ENCODE peak calls at places on chromosomes 11 and 22, in five cellular contexts. One of them, this sample, is unnamed. For H3K9me3, the result is how much of the 10 kb centered on the place peaks cover.

GRCh38 chr11:95239871-95240648 is 9.1 kb upstream of the SESN3 start:
- DNase-seq in heart left ventricle: no peak
- DNase-seq in CD8-positive, alpha-beta T cell: no peak
- DNase-seq in thoracic aorta: no peak
- DNase-seq in cardiac muscle cell: no peak
- DNase-seq in this sample: no peak

GRCh38 chr11:130181295-130182272 is 22.0 kb downstream of the ST14 start:
- DNase-seq in heart left ventricle: peak
- DNase-seq in CD8-positive, alpha-beta T cell: no peak
- DNase-seq in thoracic aorta: no peak
- DNase-seq in cardiac muscle cell: peak
- DNase-seq in this sample: peak

GRCh38 chr11:9251306-9251705 is 13.8 kb downstream of the DENND5A start:
- DNase-seq in heart left ventricle: no peak
- DNase-seq in CD8-positive, alpha-beta T cell: no peak
- DNase-seq in thoracic aorta: no peak
- DNase-seq in cardiac muscle cell: no peak
- DNase-seq in this sample: no peak

GRCh38 chr11:61273151-61274078 is 21.7 kb downstream of the VWCE start:
- DNase-seq in heart left ventricle: no peak
- DNase-seq in CD8-positive, alpha-beta T cell: no peak
- DNase-seq in thoracic aorta: no peak
- DNase-seq in cardiac muscle cell: no peak
- DNase-seq in this sample: no peak

GRCh38 chr22:37843746-37844089 is 416 bp downstream of the ANKRD54 start:
- DNase-seq in heart left ventricle: no peak
- DNase-seq in CD8-positive, alpha-beta T cell: peak
- DNase-seq in thoracic aorta: no peak
- DNase-seq in cardiac muscle cell: no peak
- DNase-seq in this sample: no peak

GRCh38 chr11:117287668-117288067 is 3.5 kb upstream of the BACE1-AS start:
- DNase-seq in heart left ventricle: no peak
- DNase-seq in CD8-positive, alpha-beta T cell: no peak
- DNase-seq in thoracic aorta: no peak
- DNase-seq in cardiac muscle cell: no peak
- DNase-seq in this sample: no peak

GRCh38 chr22:30777589-30777988 is 82.9 kb downstream of the OSBP2 start:
- DNase-seq in heart left ventricle: no peak
- DNase-seq in CD8-positive, alpha-beta T cell: no peak
- DNase-seq in thoracic aorta: no peak
- DNase-seq in cardiac muscle cell: no peak
- DNase-seq in this sample: no peak

GRCh38 chr11:83241291-83241946 is 44.7 kb downstream of the CCDC90B start:
- DNase-seq in heart left ventricle: no peak
- DNase-seq in CD8-positive, alpha-beta T cell: no peak
- DNase-seq in thoracic aorta: no peak
- DNase-seq in cardiac muscle cell: peak
- DNase-seq in this sample: peak

GRCh38 chr11:67267188-67268035 is 1.1 kb downstream of the GRK2 start:
- DNase-seq in heart left ventricle: no peak
- DNase-seq in CD8-positive, alpha-beta T cell: peak
- DNase-seq in thoracic aorta: no peak
- DNase-seq in cardiac muscle cell: no peak
- DNase-seq in this sample: no peak

GRCh38 chr11:13134886-13135285 is 125.8 kb downstream of the RASSF10 start:
- DNase-seq in heart left ventricle: no peak
- DNase-seq in CD8-positive, alpha-beta T cell: no peak
- DNase-seq in thoracic aorta: no peak
- DNase-seq in cardiac muscle cell: no peak
- DNase-seq in this sample: no peak

GRCh38 chr11:96388891-96389603 is 665 bp downstream of the CCDC82 start:
- DNase-seq in heart left ventricle: no peak
- DNase-seq in CD8-positive, alpha-beta T cell: no peak
- DNase-seq in thoracic aorta: no peak
- DNase-seq in cardiac muscle cell: peak
- DNase-seq in this sample: peak

GRCh38 chr11:43130616-43131015 is 181.2 kb upstream of the API5 start:
- DNase-seq in heart left ventricle: no peak
- DNase-seq in CD8-positive, alpha-beta T cell: no peak
- DNase-seq in thoracic aorta: no peak
- DNase-seq in cardiac muscle cell: peak
- DNase-seq in this sample: no peak

GRCh38 chr11:93005239-93005638 is 35.8 kb downstream of the MTNR1B start:
- DNase-seq in heart left ventricle: no peak
- DNase-seq in CD8-positive, alpha-beta T cell: no peak
- DNase-seq in thoracic aorta: no peak
- DNase-seq in cardiac muscle cell: no peak
- DNase-seq in this sample: peak

GRCh38 chr11:11814614-11815452 is 26.9 kb upstream of the USP47 start:
- DNase-seq in heart left ventricle: no peak
- DNase-seq in CD8-positive, alpha-beta T cell: no peak
- DNase-seq in thoracic aorta: no peak
- DNase-seq in cardiac muscle cell: no peak
- DNase-seq in this sample: no peak

GRCh38 chr11:86069408-86070086 is 663 bp upstream of the PICALM start:
- DNase-seq in heart left ventricle: peak
- DNase-seq in CD8-positive, alpha-beta T cell: no peak
- DNase-seq in thoracic aorta: peak
- DNase-seq in cardiac muscle cell: peak
- DNase-seq in this sample: peak

GRCh38 chr11:44208976-44209603 is 100.8 kb downstream of the ALX4 start:
- DNase-seq in heart left ventricle: no peak
- DNase-seq in CD8-positive, alpha-beta T cell: no peak
- DNase-seq in thoracic aorta: no peak
- DNase-seq in cardiac muscle cell: no peak
- DNase-seq in this sample: no peak

GRCh38 chr11:63821411-63821810 is 8.2 kb downstream of the SPINDOC start:
- DNase-seq in heart left ventricle: no peak
- DNase-seq in CD8-positive, alpha-beta T cell: no peak
- DNase-seq in thoracic aorta: no peak
- DNase-seq in cardiac muscle cell: no peak
- DNase-seq in this sample: no peak

GRCh38 chr11:118791015-118791960 is at the start of gene DDX6:
- DNase-seq in heart left ventricle: peak
- DNase-seq in CD8-positive, alpha-beta T cell: peak
- DNase-seq in thoracic aorta: peak
- DNase-seq in cardiac muscle cell: peak
- DNase-seq in this sample: peak
- TF ChIP-seq CTCF in heart left ventricle: no peak
- TF ChIP-seq CTCF in CD8-positive, alpha-beta T cell: peak
- TF ChIP-seq CTCF in thoracic aorta: peak
- TF ChIP-seq CTCF in cardiac muscle cell: peak
- TF ChIP-seq CTCF in this sample: peak

GRCh38 chr11:78050964-78051831 is 12.5 kb upstream of the THRSP start:
- DNase-seq in heart left ventricle: no peak
- DNase-seq in CD8-positive, alpha-beta T cell: no peak
- DNase-seq in thoracic aorta: no peak
- DNase-seq in cardiac muscle cell: no peak
- DNase-seq in this sample: no peak

GRCh38 chr11:78045851-78046485 is 17.7 kb upstream of the THRSP start:
- DNase-seq in heart left ventricle: peak
- DNase-seq in CD8-positive, alpha-beta T cell: peak
- DNase-seq in thoracic aorta: no peak
- DNase-seq in cardiac muscle cell: peak
- DNase-seq in this sample: no peak

GRCh38 chr11:78046486-78046854 is 17.2 kb upstream of the THRSP start:
- DNase-seq in heart left ventricle: no peak
- DNase-seq in CD8-positive, alpha-beta T cell: no peak
- DNase-seq in thoracic aorta: no peak
- DNase-seq in cardiac muscle cell: no peak
- DNase-seq in this sample: no peak

GRCh38 chr11:78048561-78048960 is 15.1 kb upstream of the THRSP start:
- DNase-seq in heart left ventricle: no peak
- DNase-seq in CD8-positive, alpha-beta T cell: no peak
- DNase-seq in thoracic aorta: no peak
- DNase-seq in cardiac muscle cell: no peak
- DNase-seq in this sample: no peak

GRCh38 chr11:78049348-78049747 is 14.3 kb upstream of the THRSP start:
- DNase-seq in heart left ventricle: no peak
- DNase-seq in CD8-positive, alpha-beta T cell: no peak
- DNase-seq in thoracic aorta: no peak
- DNase-seq in cardiac muscle cell: no peak
- DNase-seq in this sample: no peak
- H3K4me3 ChIP-seq in heart left ventricle: no peak
- H3K4me3 ChIP-seq in CD8-positive, alpha-beta T cell: no peak
- H3K4me3 ChIP-seq in thoracic aorta: no peak
- H3K4me3 ChIP-seq in cardiac muscle cell: no peak
- H3K4me3 ChIP-seq in this sample: no peak

GRCh38 chr11:48354677-48355076 is 11.6 kb downstream of the OR4C5 start:
- DNase-seq in heart left ventricle: no peak
- DNase-seq in CD8-positive, alpha-beta T cell: no peak
- DNase-seq in thoracic aorta: no peak
- DNase-seq in cardiac muscle cell: no peak
- DNase-seq in this sample: no peak

DNA sequence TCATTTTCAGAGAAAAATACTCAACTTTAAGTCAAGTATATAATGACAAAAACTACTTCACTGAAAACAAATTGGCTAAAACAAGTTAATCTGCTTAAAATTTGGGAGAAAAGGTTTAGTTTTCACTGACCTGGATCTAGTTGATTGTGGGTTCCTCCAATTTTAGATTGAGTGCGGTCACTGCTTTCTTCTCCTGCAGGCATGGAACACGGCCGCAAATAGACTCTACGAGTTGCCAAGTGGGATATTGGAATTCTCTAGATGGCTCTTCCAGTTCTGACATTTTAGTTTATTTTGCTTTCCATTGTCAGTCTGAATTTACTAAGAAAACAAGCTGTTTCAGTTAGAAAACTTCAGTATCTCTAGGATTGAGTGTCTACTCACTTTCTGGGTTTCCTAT is 12.3 kb downstream of the OR4C5 start:
- DNase-seq in heart left ventricle: no peak
- DNase-seq in CD8-positive, alpha-beta T cell: no peak
- DNase-seq in thoracic aorta: no peak
- DNase-seq in cardiac muscle cell: no peak
- DNase-seq in this sample: no peak
- H3K9me3 ChIP-seq in heart left ventricle: under half
- H3K9me3 ChIP-seq in CD8-positive, alpha-beta T cell: under half
- H3K9me3 ChIP-seq in thoracic aorta: under half
- H3K9me3 ChIP-seq in cardiac muscle cell: under half
- H3K9me3 ChIP-seq in this sample: under half

DNA sequence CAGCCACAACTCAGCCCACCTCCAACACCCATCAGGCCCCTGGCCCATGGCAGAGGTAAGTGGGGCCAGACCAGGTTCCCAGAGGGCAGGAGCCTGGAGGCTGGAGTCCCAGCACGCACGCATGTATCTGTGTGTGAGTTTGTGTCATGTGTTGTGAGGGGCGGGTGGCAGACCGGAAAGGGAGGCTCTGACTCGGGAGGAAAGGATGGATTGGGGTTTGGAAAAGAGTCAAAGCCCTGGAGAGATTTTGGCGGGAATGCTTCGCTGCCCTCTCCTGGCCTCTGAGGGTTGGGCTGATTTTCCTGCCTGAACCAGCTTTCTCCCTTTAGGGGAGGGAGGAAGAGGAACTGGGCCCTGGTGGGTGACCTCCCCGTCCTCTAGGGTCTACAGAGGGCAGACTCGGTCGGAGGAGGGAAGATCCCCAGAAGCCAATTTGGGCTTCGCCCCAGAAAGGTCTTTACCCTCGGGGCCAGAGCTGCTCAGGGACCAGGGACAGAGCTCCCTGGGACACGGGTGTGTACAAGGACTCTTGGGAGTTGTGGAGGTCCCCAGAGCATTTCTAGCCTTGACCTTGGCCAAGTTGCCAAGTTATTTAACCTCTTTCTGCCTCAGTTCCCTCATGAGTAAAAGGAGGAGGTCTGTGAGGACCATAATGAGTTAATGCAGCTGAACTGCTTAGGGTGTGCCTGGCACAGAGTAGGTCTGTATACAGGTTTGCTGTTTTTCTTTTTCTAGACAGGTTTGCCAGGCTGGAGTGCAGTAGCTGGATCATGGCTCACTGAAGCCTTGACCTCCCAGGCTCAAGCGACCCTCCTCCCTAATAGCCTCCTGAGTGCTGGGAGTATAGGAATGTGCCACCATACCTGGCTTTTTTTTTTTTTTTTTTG is 6.9 kb downstream of the C11orf68 start:
- DNase-seq in heart left ventricle: peak
- DNase-seq in CD8-positive, alpha-beta T cell: no peak
- DNase-seq in thoracic aorta: no peak
- DNase-seq in cardiac muscle cell: peak
- DNase-seq in this sample: no peak
- TF ChIP-seq CTCF in heart left ventricle: peak
- TF ChIP-seq CTCF in CD8-positive, alpha-beta T cell: no peak
- TF ChIP-seq CTCF in thoracic aorta: peak
- TF ChIP-seq CTCF in cardiac muscle cell: peak
- TF ChIP-seq CTCF in this sample: peak

GRCh38 chr11:2136209-2136951 is 2.8 kb downstream of the IGF2 start:
- DNase-seq in heart left ventricle: no peak
- DNase-seq in CD8-positive, alpha-beta T cell: no peak
- DNase-seq in thoracic aorta: no peak
- DNase-seq in cardiac muscle cell: no peak
- DNase-seq in this sample: no peak

GRCh38 chr11:2134022-2135010 is 4.9 kb downstream of the IGF2 start:
- DNase-seq in heart left ventricle: no peak
- DNase-seq in CD8-positive, alpha-beta T cell: no peak
- DNase-seq in thoracic aorta: no peak
- DNase-seq in cardiac muscle cell: no peak
- DNase-seq in this sample: no peak

GRCh38 chr11:2135648-2136201 is 3.5 kb downstream of the IGF2 start:
- DNase-seq in heart left ventricle: no peak
- DNase-seq in CD8-positive, alpha-beta T cell: no peak
- DNase-seq in thoracic aorta: no peak
- DNase-seq in cardiac muscle cell: no peak
- DNase-seq in this sample: no peak

GRCh38 chr11:2133481-2134021 is 5.6 kb downstream of the IGF2 start:
- DNase-seq in heart left ventricle: no peak
- DNase-seq in CD8-positive, alpha-beta T cell: no peak
- DNase-seq in thoracic aorta: no peak
- DNase-seq in cardiac muscle cell: no peak
- DNase-seq in this sample: no peak

DNA sequence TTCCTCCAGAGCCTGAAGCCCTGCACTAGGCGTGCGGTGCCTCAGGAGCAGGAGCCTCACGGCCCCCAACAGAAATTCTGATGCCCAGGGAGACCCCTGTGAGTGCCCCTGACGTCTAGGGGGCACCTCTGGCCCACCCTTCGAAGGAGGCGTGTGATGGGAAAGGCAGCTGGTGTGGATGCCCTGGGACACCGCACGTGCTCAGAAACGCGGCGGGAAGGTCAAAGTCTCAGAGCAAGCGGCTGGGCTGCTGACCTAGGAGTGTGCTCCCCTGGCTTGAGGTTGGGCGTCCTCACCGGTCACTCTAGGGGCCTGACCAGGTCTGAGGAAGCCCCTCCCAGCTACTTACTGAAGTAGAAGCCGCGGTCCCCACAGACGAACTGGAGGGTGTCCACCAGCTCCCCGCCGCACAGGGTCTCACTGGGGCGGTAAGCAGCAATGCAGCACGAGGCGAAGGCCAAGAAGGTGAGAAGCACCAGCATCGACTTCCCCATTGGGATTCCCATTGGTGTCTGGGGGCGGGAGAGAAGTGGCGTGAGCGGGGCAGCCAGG is 4.1 kb downstream of the IGF2 start:
- DNase-seq in heart left ventricle: no peak
- DNase-seq in CD8-positive, alpha-beta T cell: no peak
- DNase-seq in thoracic aorta: no peak
- DNase-seq in cardiac muscle cell: no peak
- DNase-seq in this sample: no peak
- H3K4me3 ChIP-seq in heart left ventricle: no peak
- H3K4me3 ChIP-seq in CD8-positive, alpha-beta T cell: no peak
- H3K4me3 ChIP-seq in thoracic aorta: no peak
- H3K4me3 ChIP-seq in cardiac muscle cell: no peak
- H3K4me3 ChIP-seq in this sample: no peak

GRCh38 chr11:70924108-70924507 is 328.3 kb downstream of the SHANK2 start:
- DNase-seq in heart left ventricle: no peak
- DNase-seq in CD8-positive, alpha-beta T cell: no peak
- DNase-seq in thoracic aorta: no peak
- DNase-seq in cardiac muscle cell: no peak
- DNase-seq in this sample: no peak
- H3K9me3 ChIP-seq in heart left ventricle: under half
- H3K9me3 ChIP-seq in CD8-positive, alpha-beta T cell: under half
- H3K9me3 ChIP-seq in thoracic aorta: under half
- H3K9me3 ChIP-seq in cardiac muscle cell: under half
- H3K9me3 ChIP-seq in this sample: half or more

This sample was measured in AG04450.